ENCODE peak calls at places on chromosomes 12 and 14, in eight cellular contexts. One of them, this sample, is unnamed. For H3K27me3, the result is how much of the 10 kb centered on the place peaks cover.

GRCh38 chr12:106333756-106334155 is 23.8 kb upstream of the POLR3B start:
- DNase-seq in small intestine: no peak
- DNase-seq in astrocyte: no peak
- DNase-seq in BE2C: no peak
- DNase-seq in IMR-90: no peak
- DNase-seq in neuronal stem cell: no peak
- DNase-seq in tibial artery: no peak
- DNase-seq in naive thymus-derived CD4-positive, alpha-beta T cell: no peak
- DNase-seq in this sample: no peak

GRCh38 chr12:55996715-55997534 is at the start of gene SUOX:
- DNase-seq in small intestine: peak
- DNase-seq in astrocyte: peak
- DNase-seq in BE2C: peak
- DNase-seq in IMR-90: peak
- DNase-seq in neuronal stem cell: peak
- DNase-seq in tibial artery: peak
- DNase-seq in naive thymus-derived CD4-positive, alpha-beta T cell: peak
- DNase-seq in this sample: peak

GRCh38 chr12:65881348-65881961 is 57.2 kb downstream of the HMGA2 start:
- DNase-seq in small intestine: no peak
- DNase-seq in astrocyte: peak
- DNase-seq in BE2C: no peak
- DNase-seq in IMR-90: peak
- DNase-seq in neuronal stem cell: no peak
- DNase-seq in tibial artery: peak
- DNase-seq in naive thymus-derived CD4-positive, alpha-beta T cell: no peak
- DNase-seq in this sample: no peak

GRCh38 chr14:82511399-82511798 is 977.7 kb upstream of the SEL1L start:
- DNase-seq in small intestine: no peak
- DNase-seq in astrocyte: no peak
- DNase-seq in BE2C: no peak
- DNase-seq in IMR-90: no peak
- DNase-seq in neuronal stem cell: no peak
- DNase-seq in tibial artery: no peak
- DNase-seq in naive thymus-derived CD4-positive, alpha-beta T cell: no peak
- DNase-seq in this sample: no peak

GRCh38 chr14:77098470-77099353 is 654 bp downstream of the CIPC start:
- DNase-seq in small intestine: peak
- DNase-seq in astrocyte: no peak
- DNase-seq in BE2C: peak
- DNase-seq in IMR-90: no peak
- DNase-seq in neuronal stem cell: no peak
- DNase-seq in tibial artery: peak
- DNase-seq in naive thymus-derived CD4-positive, alpha-beta T cell: peak
- DNase-seq in this sample: no peak

GRCh38 chr14:101215936-101216335 is 312.4 kb upstream of the RTL1 start:
- DNase-seq in small intestine: no peak
- DNase-seq in astrocyte: no peak
- DNase-seq in BE2C: no peak
- DNase-seq in IMR-90: no peak
- DNase-seq in neuronal stem cell: no peak
- DNase-seq in tibial artery: peak
- DNase-seq in naive thymus-derived CD4-positive, alpha-beta T cell: no peak
- DNase-seq in this sample: no peak

GRCh38 chr12:48420031-48420775 is 52.2 kb upstream of the ANP32D start:
- DNase-seq in small intestine: no peak
- DNase-seq in astrocyte: peak
- DNase-seq in BE2C: no peak
- DNase-seq in IMR-90: no peak
- DNase-seq in neuronal stem cell: no peak
- DNase-seq in tibial artery: no peak
- DNase-seq in naive thymus-derived CD4-positive, alpha-beta T cell: no peak
- DNase-seq in this sample: no peak

GRCh38 chr12:14665354-14666348 is 30.7 kb downstream of the GUCY2C start:
- DNase-seq in small intestine: no peak
- DNase-seq in astrocyte: no peak
- DNase-seq in BE2C: no peak
- DNase-seq in IMR-90: no peak
- DNase-seq in neuronal stem cell: no peak
- DNase-seq in tibial artery: no peak
- DNase-seq in naive thymus-derived CD4-positive, alpha-beta T cell: no peak
- DNase-seq in this sample: no peak

GRCh38 chr12:120012067-120012621 is 23.1 kb downstream of the BICDL1 start:
- DNase-seq in small intestine: peak
- DNase-seq in astrocyte: peak
- DNase-seq in BE2C: peak
- DNase-seq in IMR-90: peak
- DNase-seq in neuronal stem cell: peak
- DNase-seq in tibial artery: no peak
- DNase-seq in naive thymus-derived CD4-positive, alpha-beta T cell: peak
- DNase-seq in this sample: peak

GRCh38 chr14:82565825-82566224 is 1032.2 kb upstream of the SEL1L start:
- DNase-seq in small intestine: no peak
- DNase-seq in astrocyte: no peak
- DNase-seq in BE2C: no peak
- DNase-seq in IMR-90: no peak
- DNase-seq in neuronal stem cell: no peak
- DNase-seq in tibial artery: no peak
- DNase-seq in naive thymus-derived CD4-positive, alpha-beta T cell: no peak
- DNase-seq in this sample: no peak

GRCh38 chr14:83827383-83827782 is 1702.6 kb upstream of the FLRT2 start:
- DNase-seq in small intestine: no peak
- DNase-seq in astrocyte: no peak
- DNase-seq in BE2C: no peak
- DNase-seq in IMR-90: peak
- DNase-seq in neuronal stem cell: no peak
- DNase-seq in tibial artery: no peak
- DNase-seq in naive thymus-derived CD4-positive, alpha-beta T cell: no peak
- DNase-seq in this sample: no peak

GRCh38 chr12:116434155-116435065 is 124.8 kb upstream of the MAP1LC3B2 start:
- DNase-seq in small intestine: peak
- DNase-seq in astrocyte: peak
- DNase-seq in BE2C: peak
- DNase-seq in IMR-90: peak
- DNase-seq in neuronal stem cell: no peak
- DNase-seq in tibial artery: peak
- DNase-seq in naive thymus-derived CD4-positive, alpha-beta T cell: no peak
- DNase-seq in this sample: no peak

GRCh38 chr14:99265571-99265970 is 6.4 kb downstream of the BCL11B start:
- DNase-seq in small intestine: peak
- DNase-seq in astrocyte: no peak
- DNase-seq in BE2C: no peak
- DNase-seq in IMR-90: no peak
- DNase-seq in neuronal stem cell: no peak
- DNase-seq in tibial artery: no peak
- DNase-seq in naive thymus-derived CD4-positive, alpha-beta T cell: peak
- DNase-seq in this sample: no peak

GRCh38 chr12:50104614-50105366 is 982 bp downstream of the GPD1 start:
- DNase-seq in small intestine: peak
- DNase-seq in astrocyte: no peak
- DNase-seq in BE2C: no peak
- DNase-seq in IMR-90: no peak
- DNase-seq in neuronal stem cell: no peak
- DNase-seq in tibial artery: peak
- DNase-seq in naive thymus-derived CD4-positive, alpha-beta T cell: no peak
- DNase-seq in this sample: no peak

GRCh38 chr12:12331244-12331771 is 18.7 kb downstream of the MANSC1 start:
- DNase-seq in small intestine: no peak
- DNase-seq in astrocyte: peak
- DNase-seq in BE2C: peak
- DNase-seq in IMR-90: no peak
- DNase-seq in neuronal stem cell: no peak
- DNase-seq in tibial artery: no peak
- DNase-seq in naive thymus-derived CD4-positive, alpha-beta T cell: no peak
- DNase-seq in this sample: no peak

GRCh38 chr12:91604897-91605296 is 422.3 kb upstream of the DCN start:
- DNase-seq in small intestine: no peak
- DNase-seq in astrocyte: no peak
- DNase-seq in BE2C: no peak
- DNase-seq in IMR-90: no peak
- DNase-seq in neuronal stem cell: no peak
- DNase-seq in tibial artery: no peak
- DNase-seq in naive thymus-derived CD4-positive, alpha-beta T cell: no peak
- DNase-seq in this sample: no peak

GRCh38 chr12:126042286-126042685 is 977.1 kb downstream of the AACS start:
- DNase-seq in small intestine: no peak
- DNase-seq in astrocyte: no peak
- DNase-seq in BE2C: no peak
- DNase-seq in IMR-90: no peak
- DNase-seq in neuronal stem cell: no peak
- DNase-seq in tibial artery: no peak
- DNase-seq in naive thymus-derived CD4-positive, alpha-beta T cell: no peak
- DNase-seq in this sample: no peak

GRCh38 chr12:5428332-5429221 is 3.3 kb upstream of the NTF3 start:
- DNase-seq in small intestine: peak
- DNase-seq in astrocyte: no peak
- DNase-seq in BE2C: no peak
- DNase-seq in IMR-90: peak
- DNase-seq in neuronal stem cell: peak
- DNase-seq in tibial artery: no peak
- DNase-seq in naive thymus-derived CD4-positive, alpha-beta T cell: no peak
- DNase-seq in this sample: no peak

GRCh38 chr14:51846631-51847488 is 13.6 kb upstream of the GNG2 start:
- DNase-seq in small intestine: peak
- DNase-seq in astrocyte: peak
- DNase-seq in BE2C: no peak
- DNase-seq in IMR-90: peak
- DNase-seq in neuronal stem cell: peak
- DNase-seq in tibial artery: peak
- DNase-seq in naive thymus-derived CD4-positive, alpha-beta T cell: peak
- DNase-seq in this sample: peak
- H3K27me3 ChIP-seq in small intestine: under half
- H3K27me3 ChIP-seq in astrocyte: under half
- H3K27me3 ChIP-seq in BE2C: under half
- H3K27me3 ChIP-seq in IMR-90: under half
- H3K27me3 ChIP-seq in neuronal stem cell: under half
- H3K27me3 ChIP-seq in tibial artery: under half
- H3K27me3 ChIP-seq in naive thymus-derived CD4-positive, alpha-beta T cell: under half
- H3K27me3 ChIP-seq in this sample: under half

GRCh38 chr12:63149884-63150254 is 1.1 kb downstream of the AVPR1A start:
- DNase-seq in small intestine: no peak
- DNase-seq in astrocyte: no peak
- DNase-seq in BE2C: no peak
- DNase-seq in IMR-90: no peak
- DNase-seq in neuronal stem cell: peak
- DNase-seq in tibial artery: no peak
- DNase-seq in naive thymus-derived CD4-positive, alpha-beta T cell: no peak
- DNase-seq in this sample: peak
- H3K27me3 ChIP-seq in small intestine: under half
- H3K27me3 ChIP-seq in astrocyte: under half
- H3K27me3 ChIP-seq in BE2C: under half
- H3K27me3 ChIP-seq in IMR-90: under half
- H3K27me3 ChIP-seq in neuronal stem cell: under half
- H3K27me3 ChIP-seq in tibial artery: under half
- H3K27me3 ChIP-seq in naive thymus-derived CD4-positive, alpha-beta T cell: under half
- H3K27me3 ChIP-seq in this sample: under half

DNA sequence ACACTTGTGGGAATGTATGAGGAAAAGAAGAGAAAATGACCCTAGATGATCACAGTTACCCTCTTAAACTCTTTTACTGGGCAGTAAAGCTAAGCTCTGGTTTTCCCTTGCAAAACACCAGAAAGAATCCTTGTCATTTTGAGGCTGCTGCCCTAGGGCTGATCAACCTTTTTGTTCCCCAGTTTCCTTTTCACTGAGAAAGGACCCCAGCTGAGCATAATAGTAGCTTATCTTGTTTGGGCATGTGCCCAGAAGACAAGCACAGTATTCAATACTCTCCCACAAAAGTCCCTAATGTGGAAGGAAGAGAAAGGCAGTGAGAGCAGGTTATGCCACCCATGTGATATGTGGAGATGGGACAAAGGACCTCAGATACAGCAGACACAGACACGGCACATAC is 332.6 kb upstream of the TMPO start:
- DNase-seq in small intestine: no peak
- DNase-seq in astrocyte: no peak
- DNase-seq in BE2C: no peak
- DNase-seq in IMR-90: no peak
- DNase-seq in neuronal stem cell: no peak
- DNase-seq in tibial artery: no peak
- DNase-seq in naive thymus-derived CD4-positive, alpha-beta T cell: no peak
- DNase-seq in this sample: no peak
- H3K27me3 ChIP-seq in small intestine: under half
- H3K27me3 ChIP-seq in astrocyte: under half
- H3K27me3 ChIP-seq in BE2C: under half
- H3K27me3 ChIP-seq in IMR-90: under half
- H3K27me3 ChIP-seq in neuronal stem cell: under half
- H3K27me3 ChIP-seq in tibial artery: under half
- H3K27me3 ChIP-seq in naive thymus-derived CD4-positive, alpha-beta T cell: under half
- H3K27me3 ChIP-seq in this sample: under half

DNA sequence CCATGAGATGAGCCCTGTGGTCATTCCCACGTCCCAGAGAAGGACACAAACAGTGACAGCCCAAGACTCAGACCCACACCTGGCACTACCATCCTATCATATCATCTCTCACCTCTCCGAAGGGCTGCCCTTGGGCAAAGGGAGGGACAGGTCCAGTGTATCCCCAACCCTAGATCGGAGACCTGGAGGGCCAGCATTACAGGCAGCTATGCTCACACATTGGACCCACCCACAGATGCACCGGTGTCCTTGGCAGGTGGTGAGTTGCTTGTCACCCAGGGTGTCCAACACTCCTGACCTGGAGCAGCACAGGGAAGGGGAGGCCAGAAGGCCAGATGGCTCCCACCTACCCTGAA is 117.4 kb downstream of the DICER1 start:
- DNase-seq in small intestine: no peak
- DNase-seq in astrocyte: no peak
- DNase-seq in BE2C: no peak
- DNase-seq in IMR-90: no peak
- DNase-seq in neuronal stem cell: no peak
- DNase-seq in tibial artery: no peak
- DNase-seq in naive thymus-derived CD4-positive, alpha-beta T cell: no peak
- DNase-seq in this sample: no peak
- H3K27me3 ChIP-seq in small intestine: under half
- H3K27me3 ChIP-seq in astrocyte: under half
- H3K27me3 ChIP-seq in BE2C: under half
- H3K27me3 ChIP-seq in IMR-90: under half
- H3K27me3 ChIP-seq in neuronal stem cell: under half
- H3K27me3 ChIP-seq in tibial artery: under half
- H3K27me3 ChIP-seq in naive thymus-derived CD4-positive, alpha-beta T cell: under half
- H3K27me3 ChIP-seq in this sample: under half